ENCODE peak calls at places on chromosome 10, in six cellular contexts. One of them, this sample, is unnamed.

GRCh38 chr10:121722665-121723064 is 124.4 kb upstream of the FGFR2 start:
- DNase-seq in AG10803: peak; percentile 13
- DNase-seq in stimulated activated CD4-positive, alpha-beta T cell treated with anti-CD3 and anti-CD28 coated beads, Interleukin-12 subunit alpha, Interleukin-12 subunit beta, amount 100 ng/mL, for 24 hours: no peak
- DNase-seq in dorsolateral prefrontal cortex: no peak
- DNase-seq in T1000: no peak
- DNase-seq in cardiac fibroblast: no peak
- DNase-seq in this sample: no peak

GRCh38 chr10:75238182-75239180 is 2.7 kb upstream of the COMTD1 start:
- DNase-seq in AG10803: no peak
- DNase-seq in dorsolateral prefrontal cortex: no peak
- DNase-seq in stimulated activated CD4-positive, alpha-beta T cell treated with anti-CD3 and anti-CD28 coated beads, Interleukin-12 subunit alpha, Interleukin-12 subunit beta, amount 100 ng/mL, for 24 hours: no peak
- DNase-seq in T1000: no peak
- DNase-seq in cardiac fibroblast: no peak
- DNase-seq in this sample: no peak

GRCh38 chr10:133275683-133276092 is 980 bp downstream of the ADAM8 start:
- DNase-seq in dorsolateral prefrontal cortex: no peak
- DNase-seq in cardiac fibroblast: no peak
- DNase-seq in T1000: peak; percentile 38
- DNase-seq in AG10803: no peak
- DNase-seq in stimulated activated CD4-positive, alpha-beta T cell treated with anti-CD3 and anti-CD28 coated beads, Interleukin-12 subunit alpha, Interleukin-12 subunit beta, amount 100 ng/mL, for 24 hours: no peak
- DNase-seq in this sample: peak; percentile 6

GRCh38 chr10:35223016-35223415 is 96.4 kb downstream of the CREM start:
- DNase-seq in stimulated activated CD4-positive, alpha-beta T cell treated with anti-CD3 and anti-CD28 coated beads, Interleukin-12 subunit alpha, Interleukin-12 subunit beta, amount 100 ng/mL, for 24 hours: no peak
- DNase-seq in AG10803: no peak
- DNase-seq in cardiac fibroblast: no peak
- DNase-seq in T1000: no peak
- DNase-seq in dorsolateral prefrontal cortex: no peak
- DNase-seq in this sample: no peak

GRCh38 chr10:105149371-105149871 is 508.3 kb downstream of the SORCS3 start:
- DNase-seq in dorsolateral prefrontal cortex: no peak
- DNase-seq in cardiac fibroblast: no peak
- DNase-seq in stimulated activated CD4-positive, alpha-beta T cell treated with anti-CD3 and anti-CD28 coated beads, Interleukin-12 subunit alpha, Interleukin-12 subunit beta, amount 100 ng/mL, for 24 hours: no peak
- DNase-seq in AG10803: peak; percentile 33
- DNase-seq in T1000: peak; percentile 30
- DNase-seq in this sample: no peak

GRCh38 chr10:114856544-114857287 is 35.1 kb downstream of the FHIP2A start:
- DNase-seq in dorsolateral prefrontal cortex: no peak
- DNase-seq in AG10803: peak; percentile 90
- DNase-seq in T1000: no peak
- DNase-seq in stimulated activated CD4-positive, alpha-beta T cell treated with anti-CD3 and anti-CD28 coated beads, Interleukin-12 subunit alpha, Interleukin-12 subunit beta, amount 100 ng/mL, for 24 hours: no peak
- DNase-seq in cardiac fibroblast: peak; percentile 89
- DNase-seq in this sample: no peak

GRCh38 chr10:33434948-33435347 is 100.5 kb upstream of the NRP1 start:
- DNase-seq in AG10803: no peak
- DNase-seq in T1000: no peak
- DNase-seq in cardiac fibroblast: no peak
- DNase-seq in stimulated activated CD4-positive, alpha-beta T cell treated with anti-CD3 and anti-CD28 coated beads, Interleukin-12 subunit alpha, Interleukin-12 subunit beta, amount 100 ng/mL, for 24 hours: no peak
- DNase-seq in dorsolateral prefrontal cortex: no peak
- DNase-seq in this sample: peak; percentile 85

GRCh38 chr10:121092341-121093099 is 241.4 kb downstream of the WDR11 start:
- DNase-seq in cardiac fibroblast: no peak
- DNase-seq in dorsolateral prefrontal cortex: no peak
- DNase-seq in T1000: no peak
- DNase-seq in stimulated activated CD4-positive, alpha-beta T cell treated with anti-CD3 and anti-CD28 coated beads, Interleukin-12 subunit alpha, Interleukin-12 subunit beta, amount 100 ng/mL, for 24 hours: no peak
- DNase-seq in AG10803: no peak
- DNase-seq in this sample: no peak

GRCh38 chr10:71687077-71687476 is 32.5 kb downstream of the C10orf105 start:
- DNase-seq in AG10803: no peak
- DNase-seq in cardiac fibroblast: no peak
- DNase-seq in stimulated activated CD4-positive, alpha-beta T cell treated with anti-CD3 and anti-CD28 coated beads, Interleukin-12 subunit alpha, Interleukin-12 subunit beta, amount 100 ng/mL, for 24 hours: no peak
- DNase-seq in dorsolateral prefrontal cortex: no peak
- DNase-seq in T1000: no peak
- DNase-seq in this sample: no peak

GRCh38 chr10:43396061-43396927 is 12.7 kb downstream of the HNRNPF start:
- DNase-seq in cardiac fibroblast: peak; percentile 80
- DNase-seq in dorsolateral prefrontal cortex: peak; percentile 63
- DNase-seq in AG10803: peak; percentile 56
- DNase-seq in T1000: no peak
- DNase-seq in stimulated activated CD4-positive, alpha-beta T cell treated with anti-CD3 and anti-CD28 coated beads, Interleukin-12 subunit alpha, Interleukin-12 subunit beta, amount 100 ng/mL, for 24 hours: peak; percentile 61
- DNase-seq in this sample: no peak

GRCh38 chr10:77104459-77104980 is 533.1 kb downstream of the KCNMA1 start:
- DNase-seq in stimulated activated CD4-positive, alpha-beta T cell treated with anti-CD3 and anti-CD28 coated beads, Interleukin-12 subunit alpha, Interleukin-12 subunit beta, amount 100 ng/mL, for 24 hours: no peak
- DNase-seq in dorsolateral prefrontal cortex: no peak
- DNase-seq in T1000: peak; percentile 92
- DNase-seq in AG10803: peak; percentile 80
- DNase-seq in cardiac fibroblast: peak; percentile 74
- DNase-seq in this sample: no peak

GRCh38 chr10:15719062-15719898 is 442 bp downstream of the ITGA8 start:
- DNase-seq in AG10803: peak; percentile 25
- DNase-seq in cardiac fibroblast: no peak
- DNase-seq in T1000: no peak
- DNase-seq in stimulated activated CD4-positive, alpha-beta T cell treated with anti-CD3 and anti-CD28 coated beads, Interleukin-12 subunit alpha, Interleukin-12 subunit beta, amount 100 ng/mL, for 24 hours: no peak
- DNase-seq in dorsolateral prefrontal cortex: no peak
- DNase-seq in this sample: no peak

GRCh38 chr10:28125701-28126100 is 126.8 kb upstream of the ODAD2 start:
- DNase-seq in AG10803: peak; percentile 89
- DNase-seq in dorsolateral prefrontal cortex: no peak
- DNase-seq in stimulated activated CD4-positive, alpha-beta T cell treated with anti-CD3 and anti-CD28 coated beads, Interleukin-12 subunit alpha, Interleukin-12 subunit beta, amount 100 ng/mL, for 24 hours: no peak
- DNase-seq in cardiac fibroblast: peak; percentile 40
- DNase-seq in T1000: no peak
- DNase-seq in this sample: no peak

GRCh38 chr10:69633673-69634635 is 3.9 kb downstream of the FAM241B start:
- DNase-seq in stimulated activated CD4-positive, alpha-beta T cell treated with anti-CD3 and anti-CD28 coated beads, Interleukin-12 subunit alpha, Interleukin-12 subunit beta, amount 100 ng/mL, for 24 hours: no peak
- DNase-seq in AG10803: no peak
- DNase-seq in T1000: no peak
- DNase-seq in cardiac fibroblast: no peak
- DNase-seq in dorsolateral prefrontal cortex: no peak
- DNase-seq in this sample: no peak

GRCh38 chr10:59830601-59831259 is 75.6 kb downstream of the CCDC6 start:
- DNase-seq in AG10803: peak; percentile 57
- DNase-seq in dorsolateral prefrontal cortex: no peak
- DNase-seq in cardiac fibroblast: peak; percentile 75
- DNase-seq in T1000: no peak
- DNase-seq in stimulated activated CD4-positive, alpha-beta T cell treated with anti-CD3 and anti-CD28 coated beads, Interleukin-12 subunit alpha, Interleukin-12 subunit beta, amount 100 ng/mL, for 24 hours: no peak
- DNase-seq in this sample: peak; percentile 16

This sample was measured in MV-4-11.